ENCODE peak calls at places on chromosomes 7 and 10, in five cellular contexts. N, L, K, S and J are unnamed samples.

GRCh38 chr7:19269301-19269700 is 124.1 kb upstream of the FERD3L start:
- DNase-seq in S (no peak), K (no peak), L (no peak), N (no peak), J (no peak)

GRCh38 chr10:80200687-80201086 is 4.7 kb downstream of the ANXA11 start:
- DNase-seq in L (no peak), K (no peak), N (no peak), S (no peak), J (no peak)

GRCh38 chr7:92366730-92367129 is 80.6 kb upstream of the GATAD1 start:
- DNase-seq in N (no peak), K (peak; percentile 24), L (no peak), S (peak; percentile 2), J (no peak)

GRCh38 chr7:90595801-90596683 is at the start of gene CDK14:
- DNase-seq in S (no peak), K (no peak), L (peak; percentile 21), N (peak; percentile 84), J (peak; percentile 22)

GRCh38 chr7:123120286-123120685 is 79.5 kb downstream of the SLC13A1 start:
- DNase-seq in K (no peak), N (no peak), S (peak; percentile 31), L (no peak), J (no peak)

GRCh38 chr7:36752026-36752735 is 27.9 kb upstream of the AOAH start:
- DNase-seq in L (no peak), N (no peak), K (no peak), S (no peak), J (no peak)

GRCh38 chr10:15775513-15775912 is 55.8 kb upstream of the ITGA8 start:
- DNase-seq in N (no peak), L (no peak), K (peak; percentile 59), S (peak; percentile 60), J (no peak)

GRCh38 chr10:69124558-69125121 is 662 bp downstream of the VPS26A start:
- DNase-seq in S (peak; percentile 71), K (no peak), L (peak; percentile 46), N (peak; percentile 65), J (peak; percentile 58)

GRCh38 chr10:126041804-126042231 is 145.5 kb downstream of the FANK1 start:
- DNase-seq in S (peak; percentile 38), N (peak; percentile 93), K (no peak), L (peak; percentile 76), J (peak; percentile 85)

GRCh38 chr7:141872931-141873330 is 31.6 kb upstream of the PRSS37 start:
- DNase-seq in N (peak; percentile 10), L (no peak), K (no peak), S (no peak), J (no peak)

GRCh38 chr7:80686576-80686975 is 48.1 kb downstream of the CD36 start:
- DNase-seq in K (peak; percentile 37), N (no peak), S (peak; percentile 87), L (no peak), J (no peak)

GRCh38 chr10:122210481-122211265 is 60.4 kb upstream of the BTBD16 start:
- DNase-seq in N (no peak), L (no peak), K (no peak), S (no peak), J (no peak)

GRCh38 chr7:130904031-130904757 is 170.2 kb upstream of the KLF14 start:
- DNase-seq in S (peak; percentile 99), K (peak; percentile 96), N (no peak), L (no peak), J (no peak)

GRCh38 chr10:98242823-98243222 is 25.2 kb downstream of the LOXL4 start:
- DNase-seq in K (no peak), S (peak; percentile 25), N (no peak), L (no peak), J (no peak)

GRCh38 chr10:17249820-17250219 is 21.8 kb downstream of the VIM start:
- DNase-seq in L (no peak), N (no peak), K (no peak), S (peak; percentile 27), J (no peak)

GRCh38 chr7:130695840-130696239 is 9.5 kb upstream of the TSGA13 start:
- DNase-seq in K (peak; percentile 5), S (peak; percentile 43), L (no peak), N (peak; percentile 37), J (no peak)

GRCh38 chr7:142566291-142566690 is 183.0 kb upstream of the PRSS1 start:
- DNase-seq in N (no peak), S (no peak), K (no peak), L (no peak), J (no peak)

GRCh38 chr10:93916257-93917063 is 22.7 kb downstream of the SLC35G1 start:
- DNase-seq in L (no peak), S (peak; percentile 64), N (no peak), K (peak; percentile 14), J (no peak)

GRCh38 chr7:45107356-45107755 is 4.1 kb downstream of the TBRG4 start:
- DNase-seq in L (no peak), N (no peak), S (no peak), K (no peak), J (no peak)

GRCh38 chr7:69341288-69341687 is 257.0 kb upstream of the AUTS2 start:
- DNase-seq in S (no peak), L (no peak), N (no peak), K (no peak), J (no peak)

GRCh38 chr10:21626457-21627161 is 92.6 kb downstream of the MLLT10 start:
- DNase-seq in K (no peak), L (no peak), S (peak; percentile 84), N (no peak), J (no peak)

GRCh38 chr10:93110472-93111146 is 36.9 kb downstream of the CYP26A1 start:
- DNase-seq in L (no peak), S (no peak), K (no peak), N (no peak), J (no peak)

GRCh38 chr10:70772627-70773026 is 12.6 kb downstream of the TBATA start:
- DNase-seq in N (no peak), S (no peak), K (no peak), L (no peak), J (peak; percentile 10)

GRCh38 chr7:150955519-150956394 is 22.4 kb downstream of the KCNH2 start:
- DNase-seq in L (peak; percentile 15), S (no peak), N (no peak), K (no peak), J (no peak)

GRCh38 chr7:149773446-149774236 is at the start of gene ZNF467:
- DNase-seq in K (no peak), S (no peak), N (no peak), L (peak; percentile 68), J (peak; percentile 27)

GRCh38 chr10:119235381-119235780 is 28.0 kb downstream of the GRK5 start:
- DNase-seq in K (no peak), S (peak; percentile 67), L (no peak), N (no peak), J (no peak)

GRCh38 chr7:155343150-155343549 is 45.5 kb downstream of the INSIG1 start:
- DNase-seq in L (no peak), K (no peak), S (no peak), N (no peak), J (no peak)

GRCh38 chr7:129169171-129169643 is 19.2 kb upstream of the SMO start:
- DNase-seq in L (peak; percentile 42), N (peak; percentile 71), K (no peak), S (no peak), J (peak; percentile 30)

GRCh38 chr10:24901686-24902399 is 50.6 kb downstream of the PRTFDC1 start:
- DNase-seq in S (peak; percentile 97), L (no peak), K (peak; percentile 89), N (no peak), J (no peak)

GRCh38 chr7:82578430-82578829 is 134.9 kb upstream of the CACNA2D1 start:
- DNase-seq in N (no peak), K (no peak), S (no peak), L (no peak), J (no peak)

GRCh38 chr7:74623135-74623534 is 34.4 kb upstream of the GTF2I start:
- DNase-seq in K (no peak), L (no peak), S (no peak), N (no peak), J (no peak)

GRCh38 chr7:91789086-91789485 is 91.4 kb downstream of the MTERF1 start:
- DNase-seq in K (no peak), N (no peak), L (no peak), S (no peak), J (no peak)

GRCh38 chr10:11610855-11611247 is 599 bp downstream of the USP6NL start:
- DNase-seq in K (no peak), S (peak; percentile 27), N (no peak), L (peak; percentile 21), J (no peak)

GRCh38 chr10:13991353-13991752 is 339.4 kb downstream of the FRMD4A start:
- DNase-seq in L (no peak), S (no peak), N (no peak), K (no peak), J (no peak)
- TF ChIP-seq CTCF in L (no peak), S (no peak), N (no peak), K (peak; percentile 12), J (no peak)

GRCh38 chr10:63465293-63466167 is at the start of gene JMJD1C:
- DNase-seq in L (peak; percentile 59), K (peak; percentile 53), S (peak; percentile 52), N (peak; percentile 80), J (peak; percentile 64)
- TF ChIP-seq CTCF in L (no peak), K (no peak), S (no peak), N (no peak), J (no peak)

DNA sequence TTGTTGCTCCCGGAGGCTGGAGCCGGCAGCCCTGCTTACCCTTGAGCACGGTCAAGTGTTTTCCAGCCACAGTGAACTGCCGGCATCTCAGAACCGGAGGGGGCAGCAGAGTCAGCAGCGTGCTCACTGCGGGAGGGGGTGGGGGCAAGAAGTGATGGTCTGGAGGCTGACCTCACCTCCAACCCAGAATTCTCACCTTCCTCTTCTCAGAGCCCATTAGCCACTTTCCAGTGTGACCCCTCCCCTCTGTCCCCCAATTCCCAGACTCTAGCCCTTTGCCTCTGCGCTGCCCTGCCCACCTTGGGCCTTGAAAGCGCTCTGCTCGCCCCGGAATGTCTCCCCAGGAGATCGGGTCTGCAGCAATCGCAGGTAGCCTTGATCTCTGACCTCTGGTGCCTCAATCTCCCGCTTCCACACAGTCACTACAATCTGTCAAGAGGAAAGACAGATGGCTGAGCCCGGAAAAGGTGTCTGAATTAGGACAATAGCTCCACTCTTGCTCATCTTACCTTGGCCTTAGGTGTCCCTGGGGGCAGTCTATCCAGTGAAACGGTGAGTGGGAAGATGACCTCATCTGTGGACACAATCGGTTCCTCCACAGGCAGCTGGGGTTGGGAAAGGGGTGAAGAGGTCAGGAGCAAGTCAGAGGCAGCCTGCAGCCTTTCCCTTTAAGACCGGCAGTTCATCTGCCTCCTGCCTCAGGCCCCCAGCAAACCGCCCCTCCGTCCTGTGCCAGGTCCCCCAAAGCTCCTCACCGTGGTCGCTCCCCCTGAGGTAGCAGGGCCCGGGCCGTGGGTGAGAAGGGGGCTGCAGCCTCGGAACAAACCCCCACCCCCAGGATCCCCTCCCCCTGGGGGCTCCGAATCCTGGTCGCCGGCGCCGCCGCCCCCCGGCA is 942 bp downstream of the TRAPPC14 start:
- DNase-seq in L (no peak), N (peak; percentile 52), K (no peak), S (peak; percentile 78), J (no peak)
- TF ChIP-seq CTCF in L (no peak), N (no peak), K (peak; percentile 37), S (peak; percentile 37), J (no peak)

GRCh38 chr10:29191674-29192073 is 97.2 kb upstream of the LYZL1 start:
- DNase-seq in L (no peak), K (peak; percentile 10), S (no peak), N (no peak), J (no peak)
- TF ChIP-seq CTCF in L (no peak), K (no peak), S (no peak), N (no peak), J (no peak)